ENCODE peak calls at places on chromosomes 12 and 14, in eight cellular contexts. One of them, this sample, is unnamed.

GRCh38 chr12:53211476-53212381 is 4.7 kb upstream of the ITGB7 start:
- DNase-seq in heart right ventricle: no peak
- DNase-seq in right lobe of liver: no peak
- DNase-seq in OCI-LY7: peak; percentile 65
- DNase-seq in fibroblast of lung: no peak
- DNase-seq in kidney: peak; percentile 44
- DNase-seq in K562: peak; percentile 69
- DNase-seq in heart left ventricle: no peak
- DNase-seq in this sample: no peak

GRCh38 chr14:61766136-61766535 is 3.9 kb downstream of the SNAPC1 start:
- DNase-seq in OCI-LY7: no peak
- DNase-seq in right lobe of liver: no peak
- DNase-seq in heart left ventricle: no peak
- DNase-seq in kidney: no peak
- DNase-seq in heart right ventricle: no peak
- DNase-seq in fibroblast of lung: peak; percentile 44
- DNase-seq in K562: no peak
- DNase-seq in this sample: peak; percentile 64

GRCh38 chr12:77537648-77538047 is 293.0 kb upstream of the NAV3 start:
- DNase-seq in heart right ventricle: no peak
- DNase-seq in kidney: no peak
- DNase-seq in OCI-LY7: no peak
- DNase-seq in right lobe of liver: no peak
- DNase-seq in fibroblast of lung: no peak
- DNase-seq in heart left ventricle: no peak
- DNase-seq in K562: no peak
- DNase-seq in this sample: no peak

GRCh38 chr14:72751276-72752033 is 142.4 kb downstream of the DPF3 start:
- DNase-seq in K562: no peak
- DNase-seq in kidney: no peak
- DNase-seq in right lobe of liver: no peak
- DNase-seq in OCI-LY7: no peak
- DNase-seq in heart right ventricle: no peak
- DNase-seq in fibroblast of lung: no peak
- DNase-seq in heart left ventricle: no peak
- DNase-seq in this sample: no peak

GRCh38 chr12:130484221-130484620 is 146.5 kb downstream of the PIWIL1 start:
- DNase-seq in kidney: peak; percentile 61
- DNase-seq in OCI-LY7: no peak
- DNase-seq in right lobe of liver: no peak
- DNase-seq in heart right ventricle: no peak
- DNase-seq in heart left ventricle: no peak
- DNase-seq in K562: no peak
- DNase-seq in fibroblast of lung: no peak
- DNase-seq in this sample: no peak

GRCh38 chr14:55752580-55753365 is 172.8 kb downstream of the KTN1 start:
- DNase-seq in heart right ventricle: no peak
- DNase-seq in kidney: no peak
- DNase-seq in K562: no peak
- DNase-seq in OCI-LY7: no peak
- DNase-seq in right lobe of liver: no peak
- DNase-seq in heart left ventricle: no peak
- DNase-seq in fibroblast of lung: peak; percentile 76
- DNase-seq in this sample: peak; percentile 53

GRCh38 chr12:97275261-97276197 is 187.1 kb upstream of the RMST start:
- DNase-seq in right lobe of liver: no peak
- DNase-seq in fibroblast of lung: peak; percentile 10
- DNase-seq in heart left ventricle: no peak
- DNase-seq in heart right ventricle: no peak
- DNase-seq in OCI-LY7: no peak
- DNase-seq in kidney: peak; percentile 76
- DNase-seq in K562: no peak
- DNase-seq in this sample: no peak

GRCh38 chr12:14654842-14655241 is 41.6 kb downstream of the GUCY2C start:
- DNase-seq in kidney: no peak
- DNase-seq in K562: no peak
- DNase-seq in heart right ventricle: no peak
- DNase-seq in heart left ventricle: no peak
- DNase-seq in OCI-LY7: no peak
- DNase-seq in fibroblast of lung: no peak
- DNase-seq in right lobe of liver: no peak
- DNase-seq in this sample: no peak

GRCh38 chr12:124464062-124464461 is 103.3 kb downstream of the NCOR2 start:
- DNase-seq in fibroblast of lung: no peak
- DNase-seq in OCI-LY7: no peak
- DNase-seq in K562: no peak
- DNase-seq in heart left ventricle: no peak
- DNase-seq in heart right ventricle: no peak
- DNase-seq in right lobe of liver: no peak
- DNase-seq in kidney: peak; percentile 80
- DNase-seq in this sample: no peak
- H3K27ac ChIP-seq in fibroblast of lung: no peak overlapping the region
- H3K27ac ChIP-seq in OCI-LY7: peak overlapping the region; percentile 9
- H3K27ac ChIP-seq in K562: no peak overlapping the region
- H3K27ac ChIP-seq in heart left ventricle: peak overlapping the region; percentile 61
- H3K27ac ChIP-seq in heart right ventricle: no peak overlapping the region
- H3K27ac ChIP-seq in right lobe of liver: no peak overlapping the region
- H3K27ac ChIP-seq in kidney: no peak overlapping the region
- H3K27ac ChIP-seq in this sample: no peak overlapping the region

GRCh38 chr12:64731683-64732082 is 27.5 kb downstream of the GNS start:
- DNase-seq in OCI-LY7: no peak
- DNase-seq in fibroblast of lung: no peak
- DNase-seq in K562: no peak
- DNase-seq in heart right ventricle: no peak
- DNase-seq in kidney: no peak
- DNase-seq in right lobe of liver: no peak
- DNase-seq in heart left ventricle: no peak
- DNase-seq in this sample: no peak
- TF ChIP-seq CTCF in OCI-LY7: no peak
- TF ChIP-seq CTCF in fibroblast of lung: no peak
- TF ChIP-seq CTCF in K562: no peak
- TF ChIP-seq CTCF in heart right ventricle: no peak
- TF ChIP-seq CTCF in kidney: no peak
- TF ChIP-seq CTCF in right lobe of liver: no peak
- TF ChIP-seq CTCF in heart left ventricle: no peak
- TF ChIP-seq CTCF in this sample: no peak

GRCh38 chr12:32226768-32227167 is 120.1 kb downstream of the BICD1 start:
- DNase-seq in right lobe of liver: no peak
- DNase-seq in heart right ventricle: no peak
- DNase-seq in kidney: no peak
- DNase-seq in OCI-LY7: no peak
- DNase-seq in K562: no peak
- DNase-seq in fibroblast of lung: no peak
- DNase-seq in heart left ventricle: no peak
- DNase-seq in this sample: no peak

GRCh38 chr12:32235251-32235650 is 128.6 kb downstream of the BICD1 start:
- DNase-seq in fibroblast of lung: no peak
- DNase-seq in heart left ventricle: no peak
- DNase-seq in OCI-LY7: peak; percentile 52
- DNase-seq in right lobe of liver: no peak
- DNase-seq in K562: no peak
- DNase-seq in heart right ventricle: no peak
- DNase-seq in kidney: no peak
- DNase-seq in this sample: no peak

GRCh38 chr12:32233568-32233967 is 126.9 kb downstream of the BICD1 start:
- DNase-seq in K562: no peak
- DNase-seq in kidney: no peak
- DNase-seq in heart right ventricle: no peak
- DNase-seq in heart left ventricle: no peak
- DNase-seq in right lobe of liver: no peak
- DNase-seq in OCI-LY7: no peak
- DNase-seq in fibroblast of lung: no peak
- DNase-seq in this sample: no peak

GRCh38 chr12:32229971-32230606 is 123.4 kb downstream of the BICD1 start:
- DNase-seq in heart left ventricle: no peak
- DNase-seq in K562: no peak
- DNase-seq in heart right ventricle: no peak
- DNase-seq in right lobe of liver: no peak
- DNase-seq in fibroblast of lung: no peak
- DNase-seq in kidney: no peak
- DNase-seq in OCI-LY7: no peak
- DNase-seq in this sample: no peak

DNA sequence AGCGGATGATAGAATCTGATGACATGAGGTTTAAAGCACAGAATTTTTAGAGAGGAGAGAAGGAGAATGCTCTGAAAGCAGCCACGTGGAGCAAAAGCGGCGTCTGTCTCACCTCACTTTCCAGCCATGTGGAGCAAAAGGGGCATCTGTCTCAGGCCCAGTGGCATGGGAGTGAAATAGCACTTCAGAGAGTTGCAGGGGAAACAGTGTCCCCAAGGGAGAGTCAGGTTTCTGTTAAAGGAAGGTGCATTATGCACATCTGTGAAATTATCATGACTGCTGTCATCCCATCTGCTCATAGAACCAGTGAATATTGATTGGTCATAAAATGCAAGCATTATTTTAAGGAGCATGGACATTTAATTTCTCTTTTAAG is 123.9 kb downstream of the BICD1 start:
- DNase-seq in heart right ventricle: no peak
- DNase-seq in fibroblast of lung: no peak
- DNase-seq in K562: no peak
- DNase-seq in heart left ventricle: no peak
- DNase-seq in kidney: no peak
- DNase-seq in right lobe of liver: no peak
- DNase-seq in OCI-LY7: peak; percentile 84
- DNase-seq in this sample: no peak
- H3K27ac ChIP-seq in heart right ventricle: no peak overlapping the region
- H3K27ac ChIP-seq in fibroblast of lung: no peak overlapping the region
- H3K27ac ChIP-seq in K562: no peak overlapping the region
- H3K27ac ChIP-seq in heart left ventricle: no peak overlapping the region
- H3K27ac ChIP-seq in kidney: no peak overlapping the region
- H3K27ac ChIP-seq in right lobe of liver: no peak overlapping the region
- H3K27ac ChIP-seq in OCI-LY7: peak overlapping the region; percentile 55
- H3K27ac ChIP-seq in this sample: no peak overlapping the region

GRCh38 chr14:74595006-74595735 is 16.9 kb downstream of the LTBP2 start:
- DNase-seq in OCI-LY7: no peak
- DNase-seq in heart right ventricle: peak; percentile 87
- DNase-seq in fibroblast of lung: peak; percentile 84
- DNase-seq in K562: no peak
- DNase-seq in kidney: no peak
- DNase-seq in heart left ventricle: peak; percentile 87
- DNase-seq in right lobe of liver: no peak
- DNase-seq in this sample: no peak
- TF ChIP-seq CTCF in OCI-LY7: no peak
- TF ChIP-seq CTCF in heart right ventricle: no peak
- TF ChIP-seq CTCF in fibroblast of lung: no peak
- TF ChIP-seq CTCF in K562: no peak
- TF ChIP-seq CTCF in kidney: no peak
- TF ChIP-seq CTCF in heart left ventricle: no peak
- TF ChIP-seq CTCF in right lobe of liver: no peak
- TF ChIP-seq CTCF in this sample: no peak

GRCh38 chr14:44896275-44897040 is 65.3 kb downstream of the KLHL28 start:
- DNase-seq in right lobe of liver: no peak
- DNase-seq in kidney: no peak
- DNase-seq in heart right ventricle: no peak
- DNase-seq in fibroblast of lung: no peak
- DNase-seq in K562: no peak
- DNase-seq in heart left ventricle: no peak
- DNase-seq in OCI-LY7: no peak
- DNase-seq in this sample: no peak
- H3K27ac ChIP-seq in right lobe of liver: peak overlapping the region; percentile 56
- H3K27ac ChIP-seq in kidney: peak overlapping the region; percentile 60
- H3K27ac ChIP-seq in heart right ventricle: peak overlapping the region; percentile 99
- H3K27ac ChIP-seq in fibroblast of lung: peak overlapping the region; percentile 72
- H3K27ac ChIP-seq in K562: peak overlapping the region; percentile 11
- H3K27ac ChIP-seq in heart left ventricle: peak overlapping the region; percentile 99
- H3K27ac ChIP-seq in OCI-LY7: peak overlapping the region; percentile 50
- H3K27ac ChIP-seq in this sample: no peak overlapping the region

This sample was measured in foreskin keratinocyte.